ENCODE peak calls at places on chromosomes 11 and 22, in four cellular contexts. One of them, this sample, is unnamed.

GRCh38 chr11:19111809-19112208 is 5.2 kb upstream of the ZDHHC13 start:
- DNase-seq in Kasumi-1: no peak
- DNase-seq in brain pericyte: no peak
- DNase-seq in nucleus accumbens: no peak
- DNase-seq in this sample: no peak

GRCh38 chr22:48955351-48956311 is 872.0 kb downstream of the BRD1 start:
- DNase-seq in Kasumi-1: no peak
- DNase-seq in brain pericyte: no peak
- DNase-seq in nucleus accumbens: no peak
- DNase-seq in this sample: no peak

GRCh38 chr11:96213500-96213899 is 129.5 kb downstream of the MAML2 start:
- DNase-seq in Kasumi-1: no peak
- DNase-seq in nucleus accumbens: no peak
- DNase-seq in brain pericyte: no peak
- DNase-seq in this sample: no peak

GRCh38 chr11:132942611-132943324 is 589.5 kb downstream of the OPCML start:
- DNase-seq in Kasumi-1: no peak
- DNase-seq in brain pericyte: no peak
- DNase-seq in nucleus accumbens: no peak
- DNase-seq in this sample: no peak

GRCh38 chr11:103055174-103055890 is 36.6 kb downstream of the DCUN1D5 start:
- DNase-seq in brain pericyte: peak
- DNase-seq in nucleus accumbens: no peak
- DNase-seq in Kasumi-1: peak
- DNase-seq in this sample: no peak

GRCh38 chr11:17169876-17170275 is 37.9 kb downstream of the PIK3C2A start:
- DNase-seq in brain pericyte: no peak
- DNase-seq in Kasumi-1: no peak
- DNase-seq in nucleus accumbens: no peak
- DNase-seq in this sample: no peak

GRCh38 chr11:68956142-68956541 is 24.6 kb downstream of the MRGPRD start:
- DNase-seq in brain pericyte: no peak
- DNase-seq in nucleus accumbens: no peak
- DNase-seq in Kasumi-1: no peak
- DNase-seq in this sample: no peak

GRCh38 chr22:42078469-42079318 is 806 bp upstream of the SMDT1 start:
- DNase-seq in Kasumi-1: no peak
- DNase-seq in nucleus accumbens: no peak
- DNase-seq in brain pericyte: no peak
- DNase-seq in this sample: no peak

GRCh38 chr11:57305523-57305922 is 19.2 kb downstream of the TNKS1BP1 start:
- DNase-seq in brain pericyte: no peak
- DNase-seq in Kasumi-1: no peak
- DNase-seq in nucleus accumbens: no peak
- DNase-seq in this sample: no peak

GRCh38 chr11:31808721-31809542 is 2.2 kb downstream of the PAX6 start:
- DNase-seq in brain pericyte: no peak
- DNase-seq in Kasumi-1: no peak
- DNase-seq in nucleus accumbens: no peak
- DNase-seq in this sample: no peak

GRCh38 chr11:530960-531825 is 4.2 kb downstream of the HRAS start:
- DNase-seq in Kasumi-1: no peak
- DNase-seq in brain pericyte: no peak
- DNase-seq in nucleus accumbens: no peak
- DNase-seq in this sample: no peak

GRCh38 chr22:36331306-36331911 is 56.4 kb downstream of the MYH9 start:
- DNase-seq in Kasumi-1: peak
- DNase-seq in nucleus accumbens: peak
- DNase-seq in brain pericyte: no peak
- DNase-seq in this sample: peak

GRCh38 chr22:39820266-39820665 is 73.3 kb downstream of the ENTHD1 start:
- DNase-seq in nucleus accumbens: no peak
- DNase-seq in Kasumi-1: no peak
- DNase-seq in brain pericyte: no peak
- DNase-seq in this sample: no peak

GRCh38 chr11:67349457-67349856 is 3.9 kb downstream of the POLD4 start:
- DNase-seq in Kasumi-1: no peak
- DNase-seq in nucleus accumbens: no peak
- DNase-seq in brain pericyte: no peak
- DNase-seq in this sample: no peak

GRCh38 chr11:28420099-28420498 is 311.9 kb downstream of the METTL15 start:
- DNase-seq in nucleus accumbens: no peak
- DNase-seq in brain pericyte: no peak
- DNase-seq in Kasumi-1: no peak
- DNase-seq in this sample: no peak

GRCh38 chr11:3867209-3868071 is 12.0 kb downstream of the STIM1 start:
- DNase-seq in Kasumi-1: no peak
- DNase-seq in nucleus accumbens: no peak
- DNase-seq in brain pericyte: no peak
- DNase-seq in this sample: no peak

GRCh38 chr22:40714514-40714966 is 35.3 kb downstream of the MCHR1 start:
- DNase-seq in Kasumi-1: no peak
- DNase-seq in nucleus accumbens: no peak
- DNase-seq in brain pericyte: no peak
- DNase-seq in this sample: no peak

GRCh38 chr11:29317669-29318068 is 699.2 kb downstream of the KCNA4 start:
- DNase-seq in Kasumi-1: no peak
- DNase-seq in nucleus accumbens: no peak
- DNase-seq in brain pericyte: no peak
- DNase-seq in this sample: no peak

GRCh38 chr22:38230108-38230825 is 28.5 kb downstream of the MAFF start:
- DNase-seq in nucleus accumbens: peak
- DNase-seq in Kasumi-1: peak
- DNase-seq in brain pericyte: no peak
- DNase-seq in this sample: peak

GRCh38 chr11:2268911-2269600 is 1.3 kb downstream of the ASCL2 start:
- DNase-seq in brain pericyte: no peak
- DNase-seq in Kasumi-1: peak
- DNase-seq in nucleus accumbens: no peak
- DNase-seq in this sample: peak

GRCh38 chr22:33971561-33971961 is 51.3 kb upstream of the LARGE1 start:
- DNase-seq in nucleus accumbens: peak
- DNase-seq in Kasumi-1: no peak
- DNase-seq in brain pericyte: no peak
- DNase-seq in this sample: no peak

GRCh38 chr11:1084561-1085439 is 10.1 kb downstream of the MUC2 start:
- DNase-seq in brain pericyte: no peak
- DNase-seq in Kasumi-1: no peak
- DNase-seq in nucleus accumbens: no peak
- DNase-seq in this sample: peak